ENCODE peak calls at places on chromosomes 3 and 15, in eight cellular contexts. One of them, this sample, is unnamed.

GRCh38 chr3:149384911-149385321 is 7.5 kb upstream of the TM4SF1 start:
- DNase-seq in neural progenitor cell: no peak
- DNase-seq in uterus: peak; percentile 61
- DNase-seq in lower lobe of right lung: no peak
- DNase-seq in CD8-positive, alpha-beta T cell: no peak
- DNase-seq in K562: no peak
- DNase-seq in CD8-positive, alpha-beta memory T cell: no peak
- DNase-seq in tibial artery: no peak
- DNase-seq in this sample: no peak

GRCh38 chr3:114552527-114552812 is 258.6 kb downstream of the TIGIT start:
- DNase-seq in neural progenitor cell: no peak
- DNase-seq in uterus: no peak
- DNase-seq in lower lobe of right lung: no peak
- DNase-seq in CD8-positive, alpha-beta T cell: no peak
- DNase-seq in K562: no peak
- DNase-seq in CD8-positive, alpha-beta memory T cell: no peak
- DNase-seq in tibial artery: no peak
- DNase-seq in this sample: no peak

GRCh38 chr3:96101013-96101412 is 713.4 kb upstream of the EPHA6 start:
- DNase-seq in neural progenitor cell: no peak
- DNase-seq in uterus: no peak
- DNase-seq in lower lobe of right lung: no peak
- DNase-seq in CD8-positive, alpha-beta T cell: no peak
- DNase-seq in K562: no peak
- DNase-seq in CD8-positive, alpha-beta memory T cell: no peak
- DNase-seq in tibial artery: no peak
- DNase-seq in this sample: no peak

GRCh38 chr3:169787120-169787519 is 13.9 kb downstream of the MYNN start:
- DNase-seq in neural progenitor cell: no peak
- DNase-seq in uterus: no peak
- DNase-seq in lower lobe of right lung: no peak
- DNase-seq in CD8-positive, alpha-beta T cell: no peak
- DNase-seq in K562: no peak
- DNase-seq in CD8-positive, alpha-beta memory T cell: no peak
- DNase-seq in tibial artery: no peak
- DNase-seq in this sample: no peak

GRCh38 chr3:149247025-149247710 is 25.5 kb upstream of the CP start:
- DNase-seq in neural progenitor cell: no peak
- DNase-seq in uterus: peak; percentile 53
- DNase-seq in lower lobe of right lung: no peak
- DNase-seq in CD8-positive, alpha-beta T cell: no peak
- DNase-seq in K562: no peak
- DNase-seq in CD8-positive, alpha-beta memory T cell: no peak
- DNase-seq in tibial artery: no peak
- DNase-seq in this sample: no peak

GRCh38 chr3:159451067-159451466 is 537.6 kb upstream of the IL12A start:
- DNase-seq in neural progenitor cell: no peak
- DNase-seq in uterus: no peak
- DNase-seq in lower lobe of right lung: no peak
- DNase-seq in CD8-positive, alpha-beta T cell: no peak
- DNase-seq in K562: no peak
- DNase-seq in CD8-positive, alpha-beta memory T cell: no peak
- DNase-seq in tibial artery: no peak
- DNase-seq in this sample: no peak

GRCh38 chr3:87260270-87260669 is 16.1 kb downstream of the POU1F1 start:
- DNase-seq in neural progenitor cell: peak; percentile 72
- DNase-seq in uterus: no peak
- DNase-seq in lower lobe of right lung: no peak
- DNase-seq in CD8-positive, alpha-beta T cell: no peak
- DNase-seq in K562: peak; percentile 16
- DNase-seq in CD8-positive, alpha-beta memory T cell: peak; percentile 55
- DNase-seq in tibial artery: no peak
- DNase-seq in this sample: peak; percentile 33

GRCh38 chr15:60399931-60400330 is 2.1 kb upstream of the ANXA2 start:
- DNase-seq in neural progenitor cell: no peak
- DNase-seq in uterus: no peak
- DNase-seq in lower lobe of right lung: no peak
- DNase-seq in CD8-positive, alpha-beta T cell: no peak
- DNase-seq in K562: no peak
- DNase-seq in CD8-positive, alpha-beta memory T cell: no peak
- DNase-seq in tibial artery: no peak
- DNase-seq in this sample: no peak

GRCh38 chr15:36612063-36612788 is 32.8 kb downstream of the CDIN1 start:
- DNase-seq in neural progenitor cell: no peak
- DNase-seq in uterus: no peak
- DNase-seq in lower lobe of right lung: no peak
- DNase-seq in CD8-positive, alpha-beta T cell: no peak
- DNase-seq in K562: no peak
- DNase-seq in CD8-positive, alpha-beta memory T cell: no peak
- DNase-seq in tibial artery: no peak
- DNase-seq in this sample: no peak

GRCh38 chr3:139124197-139124596 is 79.5 kb upstream of the PRR23C start:
- DNase-seq in neural progenitor cell: no peak
- DNase-seq in uterus: no peak
- DNase-seq in lower lobe of right lung: no peak
- DNase-seq in CD8-positive, alpha-beta T cell: no peak
- DNase-seq in K562: no peak
- DNase-seq in CD8-positive, alpha-beta memory T cell: no peak
- DNase-seq in tibial artery: no peak
- DNase-seq in this sample: no peak

GRCh38 chr3:39222939-39223338 is 30.5 kb upstream of the XIRP1 start:
- DNase-seq in neural progenitor cell: no peak
- DNase-seq in uterus: no peak
- DNase-seq in lower lobe of right lung: no peak
- DNase-seq in CD8-positive, alpha-beta T cell: no peak
- DNase-seq in K562: no peak
- DNase-seq in CD8-positive, alpha-beta memory T cell: no peak
- DNase-seq in tibial artery: no peak
- DNase-seq in this sample: no peak

GRCh38 chr3:39224288-39224687 is 31.9 kb upstream of the XIRP1 start:
- DNase-seq in neural progenitor cell: no peak
- DNase-seq in uterus: no peak
- DNase-seq in lower lobe of right lung: no peak
- DNase-seq in CD8-positive, alpha-beta T cell: no peak
- DNase-seq in K562: no peak
- DNase-seq in CD8-positive, alpha-beta memory T cell: no peak
- DNase-seq in tibial artery: no peak
- DNase-seq in this sample: no peak

GRCh38 chr3:39228496-39228895 is 36.1 kb upstream of the XIRP1 start:
- DNase-seq in neural progenitor cell: no peak
- DNase-seq in uterus: no peak
- DNase-seq in lower lobe of right lung: no peak
- DNase-seq in CD8-positive, alpha-beta T cell: no peak
- DNase-seq in K562: no peak
- DNase-seq in CD8-positive, alpha-beta memory T cell: no peak
- DNase-seq in tibial artery: no peak
- DNase-seq in this sample: no peak

GRCh38 chr3:39222462-39222861 is 30.1 kb upstream of the XIRP1 start:
- DNase-seq in neural progenitor cell: no peak
- DNase-seq in uterus: no peak
- DNase-seq in lower lobe of right lung: no peak
- DNase-seq in CD8-positive, alpha-beta T cell: no peak
- DNase-seq in K562: no peak
- DNase-seq in CD8-positive, alpha-beta memory T cell: no peak
- DNase-seq in tibial artery: no peak
- DNase-seq in this sample: no peak

GRCh38 chr3:39226106-39226741 is 33.8 kb upstream of the XIRP1 start:
- DNase-seq in neural progenitor cell: no peak
- DNase-seq in uterus: no peak
- DNase-seq in lower lobe of right lung: no peak
- DNase-seq in CD8-positive, alpha-beta T cell: no peak
- DNase-seq in K562: no peak
- DNase-seq in CD8-positive, alpha-beta memory T cell: no peak
- DNase-seq in tibial artery: no peak
- DNase-seq in this sample: no peak
- H3K36me3 ChIP-seq in neural progenitor cell: no peaks in the 10 kb centered on the region
- H3K36me3 ChIP-seq in uterus: no peaks in the 10 kb centered on the region
- H3K36me3 ChIP-seq in lower lobe of right lung: no peaks in the 10 kb centered on the region
- H3K36me3 ChIP-seq in CD8-positive, alpha-beta T cell: no peaks in the 10 kb centered on the region
- H3K36me3 ChIP-seq in K562: no peaks in the 10 kb centered on the region
- H3K36me3 ChIP-seq in CD8-positive, alpha-beta memory T cell: no peaks in the 10 kb centered on the region
- H3K36me3 ChIP-seq in tibial artery: no peaks in the 10 kb centered on the region
- H3K36me3 ChIP-seq in this sample: no peaks in the 10 kb centered on the region

DNA sequence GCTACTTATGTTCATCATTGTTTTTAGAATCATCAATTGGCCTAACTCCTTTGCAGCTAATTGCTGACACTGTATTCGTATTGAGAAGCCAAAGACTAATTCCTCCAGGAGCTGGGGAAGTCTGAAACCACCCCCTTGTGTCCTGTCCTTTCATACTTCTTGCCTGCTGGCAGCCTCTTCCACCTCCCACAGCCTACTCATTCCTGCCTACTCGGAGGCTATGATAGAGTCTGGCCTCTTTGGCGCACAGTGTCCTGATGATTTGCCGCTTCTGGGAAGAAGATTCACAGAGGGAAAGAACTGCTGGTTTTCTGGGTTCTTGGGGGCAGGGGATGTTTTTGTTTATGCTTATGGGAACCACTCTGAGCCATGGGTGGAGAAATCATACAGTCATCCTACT is 21.9 kb upstream of the SCAANT1 start:
- DNase-seq in neural progenitor cell: peak; percentile 70
- DNase-seq in uterus: no peak
- DNase-seq in lower lobe of right lung: no peak
- DNase-seq in CD8-positive, alpha-beta T cell: no peak
- DNase-seq in K562: no peak
- DNase-seq in CD8-positive, alpha-beta memory T cell: no peak
- DNase-seq in tibial artery: no peak
- DNase-seq in this sample: no peak
- H3K4me3 ChIP-seq in neural progenitor cell: no peak overlapping the region
- H3K4me3 ChIP-seq in uterus: no peak overlapping the region
- H3K4me3 ChIP-seq in lower lobe of right lung: no peak overlapping the region
- H3K4me3 ChIP-seq in CD8-positive, alpha-beta T cell: no peak overlapping the region
- H3K4me3 ChIP-seq in K562: no peak overlapping the region
- H3K4me3 ChIP-seq in CD8-positive, alpha-beta memory T cell: peak overlapping the region; percentile 1
- H3K4me3 ChIP-seq in tibial artery: no peak overlapping the region
- H3K4me3 ChIP-seq in this sample: no peak overlapping the region

GRCh38 chr3:48469046-48469915 is 22.7 kb downstream of the ATRIP start:
- DNase-seq in neural progenitor cell: no peak
- DNase-seq in uterus: no peak
- DNase-seq in lower lobe of right lung: no peak
- DNase-seq in CD8-positive, alpha-beta T cell: no peak
- DNase-seq in K562: no peak
- DNase-seq in CD8-positive, alpha-beta memory T cell: no peak
- DNase-seq in tibial artery: no peak
- DNase-seq in this sample: no peak
- H3K4me1 ChIP-seq in neural progenitor cell: peaks cover 29% of the 10 kb centered on the region
- H3K4me1 ChIP-seq in uterus: peaks cover 10% of the 10 kb centered on the region
- H3K4me1 ChIP-seq in lower lobe of right lung: peaks cover 89% of the 10 kb centered on the region
- H3K4me1 ChIP-seq in CD8-positive, alpha-beta T cell: peaks cover 71% of the 10 kb centered on the region
- H3K4me1 ChIP-seq in K562: peaks cover 62% of the 10 kb centered on the region
- H3K4me1 ChIP-seq in CD8-positive, alpha-beta memory T cell: peaks cover 78% of the 10 kb centered on the region
- H3K4me1 ChIP-seq in tibial artery: peaks cover 64% of the 10 kb centered on the region
- H3K4me1 ChIP-seq in this sample: peaks cover 82% of the 10 kb centered on the region

GRCh38 chr3:173725507-173725906 is 328.0 kb downstream of the NLGN1 start:
- DNase-seq in neural progenitor cell: no peak
- DNase-seq in uterus: no peak
- DNase-seq in lower lobe of right lung: no peak
- DNase-seq in CD8-positive, alpha-beta T cell: no peak
- DNase-seq in K562: no peak
- DNase-seq in CD8-positive, alpha-beta memory T cell: no peak
- DNase-seq in tibial artery: no peak
- DNase-seq in this sample: no peak

GRCh38 chr3:173719585-173719984 is 322.0 kb downstream of the NLGN1 start:
- DNase-seq in neural progenitor cell: no peak
- DNase-seq in uterus: no peak
- DNase-seq in lower lobe of right lung: no peak
- DNase-seq in CD8-positive, alpha-beta T cell: no peak
- DNase-seq in K562: no peak
- DNase-seq in CD8-positive, alpha-beta memory T cell: no peak
- DNase-seq in tibial artery: no peak
- DNase-seq in this sample: no peak
- H3K36me3 ChIP-seq in neural progenitor cell: no peaks in the 10 kb centered on the region
- H3K36me3 ChIP-seq in uterus: no peaks in the 10 kb centered on the region
- H3K36me3 ChIP-seq in lower lobe of right lung: no peaks in the 10 kb centered on the region
- H3K36me3 ChIP-seq in CD8-positive, alpha-beta T cell: no peaks in the 10 kb centered on the region
- H3K36me3 ChIP-seq in K562: no peaks in the 10 kb centered on the region
- H3K36me3 ChIP-seq in CD8-positive, alpha-beta memory T cell: no peaks in the 10 kb centered on the region
- H3K36me3 ChIP-seq in tibial artery: no peaks in the 10 kb centered on the region
- H3K36me3 ChIP-seq in this sample: no peaks in the 10 kb centered on the region

GRCh38 chr15:87575896-87576295 is 680.6 kb downstream of the NTRK3 start:
- DNase-seq in neural progenitor cell: no peak
- DNase-seq in uterus: no peak
- DNase-seq in lower lobe of right lung: no peak
- DNase-seq in CD8-positive, alpha-beta T cell: no peak
- DNase-seq in K562: no peak
- DNase-seq in CD8-positive, alpha-beta memory T cell: no peak
- DNase-seq in tibial artery: no peak
- DNase-seq in this sample: no peak

GRCh38 chr15:87576486-87577176 is 679.9 kb downstream of the NTRK3 start:
- DNase-seq in neural progenitor cell: no peak
- DNase-seq in uterus: no peak
- DNase-seq in lower lobe of right lung: no peak
- DNase-seq in CD8-positive, alpha-beta T cell: no peak
- DNase-seq in K562: no peak
- DNase-seq in CD8-positive, alpha-beta memory T cell: no peak
- DNase-seq in tibial artery: no peak
- DNase-seq in this sample: no peak

GRCh38 chr15:87570186-87570585 is 686.4 kb downstream of the NTRK3 start:
- DNase-seq in neural progenitor cell: no peak
- DNase-seq in uterus: no peak
- DNase-seq in lower lobe of right lung: no peak
- DNase-seq in CD8-positive, alpha-beta T cell: no peak
- DNase-seq in K562: no peak
- DNase-seq in CD8-positive, alpha-beta memory T cell: no peak
- DNase-seq in tibial artery: no peak
- DNase-seq in this sample: peak; percentile 3

GRCh38 chr15:87573534-87573933 is 683.0 kb downstream of the NTRK3 start:
- DNase-seq in neural progenitor cell: no peak
- DNase-seq in uterus: no peak
- DNase-seq in lower lobe of right lung: no peak
- DNase-seq in CD8-positive, alpha-beta T cell: no peak
- DNase-seq in K562: no peak
- DNase-seq in CD8-positive, alpha-beta memory T cell: no peak
- DNase-seq in tibial artery: no peak
- DNase-seq in this sample: no peak

GRCh38 chr15:87572381-87572780 is 684.2 kb downstream of the NTRK3 start:
- DNase-seq in neural progenitor cell: peak; percentile 16
- DNase-seq in uterus: no peak
- DNase-seq in lower lobe of right lung: no peak
- DNase-seq in CD8-positive, alpha-beta T cell: no peak
- DNase-seq in K562: no peak
- DNase-seq in CD8-positive, alpha-beta memory T cell: no peak
- DNase-seq in tibial artery: no peak
- DNase-seq in this sample: no peak
- H3K4me3 ChIP-seq in neural progenitor cell: no peak overlapping the region
- H3K4me3 ChIP-seq in uterus: no peak overlapping the region
- H3K4me3 ChIP-seq in lower lobe of right lung: no peak overlapping the region
- H3K4me3 ChIP-seq in CD8-positive, alpha-beta T cell: no peak overlapping the region
- H3K4me3 ChIP-seq in K562: no peak overlapping the region
- H3K4me3 ChIP-seq in CD8-positive, alpha-beta memory T cell: no peak overlapping the region
- H3K4me3 ChIP-seq in tibial artery: no peak overlapping the region
- H3K4me3 ChIP-seq in this sample: no peak overlapping the region

GRCh38 chr15:101243420-101243819 is 8.4 kb downstream of the CHSY1 start:
- DNase-seq in neural progenitor cell: no peak
- DNase-seq in uterus: no peak
- DNase-seq in lower lobe of right lung: no peak
- DNase-seq in CD8-positive, alpha-beta T cell: no peak
- DNase-seq in K562: no peak
- DNase-seq in CD8-positive, alpha-beta memory T cell: no peak
- DNase-seq in tibial artery: no peak
- DNase-seq in this sample: no peak
- H3K4me1 ChIP-seq in neural progenitor cell: peaks cover 15% of the 10 kb centered on the region
- H3K4me1 ChIP-seq in uterus: no peaks in the 10 kb centered on the region
- H3K4me1 ChIP-seq in lower lobe of right lung: peaks cover 98% of the 10 kb centered on the region
- H3K4me1 ChIP-seq in CD8-positive, alpha-beta T cell: peaks cover 88% of the 10 kb centered on the region
- H3K4me1 ChIP-seq in K562: no peaks in the 10 kb centered on the region
- H3K4me1 ChIP-seq in CD8-positive, alpha-beta memory T cell: peaks cover 74% of the 10 kb centered on the region
- H3K4me1 ChIP-seq in tibial artery: peaks cover 26% of the 10 kb centered on the region
- H3K4me1 ChIP-seq in this sample: peaks cover 96% of the 10 kb centered on the region

GRCh38 chr3:45009868-45010267 is 16.2 kb upstream of the CLEC3B start:
- DNase-seq in neural progenitor cell: no peak
- DNase-seq in uterus: no peak
- DNase-seq in lower lobe of right lung: no peak
- DNase-seq in CD8-positive, alpha-beta T cell: no peak
- DNase-seq in K562: no peak
- DNase-seq in CD8-positive, alpha-beta memory T cell: no peak
- DNase-seq in tibial artery: no peak
- DNase-seq in this sample: no peak
- H3K36me3 ChIP-seq in neural progenitor cell: peaks cover 4% of the 10 kb centered on the region
- H3K36me3 ChIP-seq in uterus: no peaks in the 10 kb centered on the region
- H3K36me3 ChIP-seq in lower lobe of right lung: peaks cover 42% of the 10 kb centered on the region
- H3K36me3 ChIP-seq in CD8-positive, alpha-beta T cell: peaks cover 24% of the 10 kb centered on the region
- H3K36me3 ChIP-seq in K562: peaks cover 85% of the 10 kb centered on the region
- H3K36me3 ChIP-seq in CD8-positive, alpha-beta memory T cell: peaks cover 27% of the 10 kb centered on the region
- H3K36me3 ChIP-seq in tibial artery: peaks cover 21% of the 10 kb centered on the region
- H3K36me3 ChIP-seq in this sample: peaks cover 30% of the 10 kb centered on the region